ENCODE peak calls at places on chromosomes 6 and 20, in ten cellular contexts. Z, P, U, V, W, Q, D, J, T and M are unnamed samples.

GRCh38 chr6:1388927-1389790 is at the start of gene FOXF2:
- DNase-seq in U (no peak), Q (peak), T (no peak), J (no peak), W (no peak), P (no peak), V (no peak), D (no peak), Z (no peak), M (no peak)

GRCh38 chr20:16258766-16259165 is 314.5 kb downstream of the KIF16B start:
- DNase-seq in W (no peak), T (no peak), P (no peak), D (no peak), U (no peak), V (peak), Q (no peak), Z (no peak), J (no peak), M (no peak)

GRCh38 chr6:36660771-36661471 is 17.6 kb upstream of the CDKN1A start:
- DNase-seq in Q (peak), U (peak), D (no peak), P (no peak), W (no peak), Z (peak), J (no peak), V (no peak), T (peak), M (peak)

GRCh38 chr6:157513004-157513603 is 132.1 kb downstream of the ZDHHC14 start:
- DNase-seq in Q (no peak), Z (no peak), T (no peak), J (no peak), D (no peak), U (peak), W (no peak), P (no peak), V (no peak), M (no peak)

GRCh38 chr6:4661391-4661790 is 114.8 kb upstream of the CDYL start:
- DNase-seq in D (no peak), Z (no peak), U (no peak), Q (no peak), V (no peak), J (no peak), T (no peak), P (no peak), W (no peak), M (no peak)

GRCh38 chr20:4925842-4926530 is 75.3 kb downstream of the SLC23A2 start:
- DNase-seq in P (peak), W (no peak), T (peak), Q (peak), Z (peak), D (no peak), V (peak), J (no peak), U (peak), M (peak)

GRCh38 chr6:45278367-45278766 is 49.8 kb upstream of the RUNX2 start:
- DNase-seq in W (no peak), J (no peak), V (no peak), D (no peak), P (no peak), Z (no peak), T (no peak), U (no peak), Q (peak), M (no peak)

GRCh38 chr6:168908887-168909286 is 344.8 kb downstream of the THBS2 start:
- DNase-seq in T (no peak), D (no peak), W (no peak), U (no peak), J (no peak), V (no peak), P (no peak), Z (no peak), Q (peak), M (no peak)

GRCh38 chr6:304833-305370 is 12.6 kb downstream of the DUSP22 start:
- DNase-seq in D (no peak), U (no peak), J (no peak), V (no peak), P (no peak), T (no peak), W (no peak), Z (no peak), Q (no peak), M (no peak)

GRCh38 chr6:142942238-142942637 is 2.7 kb downstream of the HIVEP2 start:
- DNase-seq in V (no peak), T (no peak), U (no peak), P (no peak), J (no peak), W (no peak), Z (no peak), D (no peak), Q (no peak), M (no peak)

GRCh38 chr6:43772571-43773049 is 2.6 kb downstream of the VEGFA start:
- DNase-seq in P (no peak), U (peak), Z (peak), V (no peak), J (no peak), W (no peak), Q (peak), T (no peak), D (no peak), M (peak)

GRCh38 chr6:11575408-11576033 is 38.0 kb downstream of the TMEM170B start:
- DNase-seq in Z (peak), Q (peak), T (no peak), P (peak), V (peak), U (peak), D (no peak), W (peak), J (peak), M (peak)

GRCh38 chr6:13766201-13766634 is 48.1 kb downstream of the MCUR1 start:
- DNase-seq in Z (no peak), V (no peak), J (no peak), Q (peak), D (no peak), W (peak), T (no peak), P (no peak), U (no peak), M (no peak)

DNA sequence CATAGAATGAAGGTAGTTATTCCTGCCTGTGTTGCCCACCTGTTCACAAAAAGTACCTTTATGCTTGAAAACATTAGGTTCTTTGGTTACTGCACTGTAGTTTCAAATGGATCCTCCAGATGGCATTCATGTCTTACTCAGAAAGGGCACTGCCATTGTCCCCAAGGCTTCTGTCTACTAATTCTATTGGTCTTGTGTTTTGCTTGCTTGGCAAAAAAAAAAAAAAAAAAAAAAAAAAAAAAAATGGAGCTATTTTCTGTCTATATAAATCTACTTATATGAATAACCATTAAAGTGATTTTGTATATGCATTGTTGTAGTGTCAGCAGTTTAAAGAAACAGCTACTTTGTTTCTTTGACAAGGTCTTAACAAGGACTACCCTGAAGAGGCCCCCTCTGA is 12.7 kb upstream of the EFHC1 start:
- DNase-seq in D (no peak), T (no peak), P (no peak), U (peak), Q (peak), V (no peak), J (peak), W (no peak), Z (no peak), M (no peak)
- TF ChIP-seq CTCF in D (no peak), T (peak), P (peak), U (peak), Q (peak), V (peak), J (peak), W (peak), Z (peak), M (peak)

GRCh38 chr20:20465259-20465658 is 97.4 kb downstream of the INSM1 start:
- DNase-seq in Z (no peak), D (no peak), W (no peak), Q (no peak), V (no peak), J (no peak), T (no peak), U (no peak), P (no peak), M (no peak)
- TF ChIP-seq CTCF in Z (no peak), D (no peak), W (peak), Q (peak), V (no peak), J (no peak), T (no peak), U (peak), P (peak), M (no peak)

DNA sequence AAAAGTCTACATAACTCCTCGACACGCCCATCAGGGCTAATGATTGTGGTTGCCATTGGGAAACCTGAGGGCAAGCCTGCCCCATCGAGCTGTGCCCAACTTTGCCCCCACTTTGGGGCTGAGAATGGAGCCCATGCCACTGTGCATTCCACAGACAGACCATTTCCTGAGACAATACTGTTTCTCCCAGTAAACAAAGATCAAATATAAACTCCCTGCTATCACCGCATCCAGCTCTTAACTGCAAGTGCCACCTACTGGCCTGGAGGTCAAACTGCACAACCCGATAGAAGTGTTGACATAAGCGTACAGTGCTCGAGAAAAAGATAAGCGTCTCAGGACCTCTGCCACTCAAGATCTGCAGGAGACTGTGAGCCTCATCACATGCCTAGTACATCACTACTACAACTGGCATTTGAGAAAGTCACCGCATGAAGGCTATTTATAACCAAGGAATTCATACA is 4.7 kb upstream of the DEFB126 start:
- DNase-seq in W (peak), Z (no peak), P (no peak), U (no peak), Q (no peak), T (no peak), J (peak), V (no peak), D (no peak), M (no peak)
- TF ChIP-seq CTCF in W (peak), Z (no peak), P (no peak), U (peak), Q (no peak), T (no peak), J (peak), V (no peak), D (no peak), M (no peak)

DNA sequence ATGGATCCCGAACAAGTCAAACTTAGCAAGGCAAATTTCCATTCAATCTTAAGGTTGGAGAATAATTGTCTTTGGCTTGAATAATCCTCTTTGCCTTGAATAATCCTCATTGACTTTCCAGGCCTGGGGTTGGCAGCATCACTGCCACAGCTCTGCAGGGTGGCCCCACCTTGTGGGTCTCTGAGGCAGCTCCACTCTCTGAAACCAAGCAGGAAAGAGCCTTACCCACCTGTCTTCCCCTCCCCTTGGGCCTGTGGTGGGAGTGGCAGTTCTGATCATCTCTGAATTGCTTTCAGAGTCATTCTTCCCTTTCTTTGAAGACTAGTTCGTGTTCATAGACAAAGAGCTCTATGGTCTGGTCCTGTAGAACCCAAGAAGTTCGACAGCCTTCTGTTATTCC is 47.5 kb downstream of the KCNQ5 start:
- DNase-seq in D (no peak), P (no peak), W (no peak), V (no peak), U (no peak), Q (no peak), J (peak), T (no peak), Z (no peak), M (no peak)
- TF ChIP-seq CTCF in D (no peak), P (no peak), W (no peak), V (no peak), U (no peak), Q (no peak), J (no peak), T (no peak), Z (no peak), M (no peak)